ENCODE peak calls at places on chromosome 14, in eight cellular contexts. V, J, U, W, F, P, D and G are unnamed samples.

GRCh38 chr14:74954232-74954946 is 1.0 kb downstream of the PGF start:
- DNase-seq in V (no peak), J (peak; percentile 56), U (peak; percentile 63), W (no peak), F (no peak), P (no peak), D (no peak), G (no peak)

GRCh38 chr14:64722842-64723447 is 18.7 kb downstream of the PLEKHG3 start:
- DNase-seq in V (no peak), J (no peak), U (no peak), W (no peak), F (no peak), P (no peak), D (no peak), G (no peak)

GRCh38 chr14:96464136-96464535 is 38.0 kb upstream of the PAPOLA start:
- DNase-seq in V (no peak), J (no peak), U (no peak), W (no peak), F (no peak), P (no peak), D (no peak), G (no peak)

GRCh38 chr14:41597647-41598046 is 9.0 kb upstream of the LRFN5 start:
- DNase-seq in V (no peak), J (no peak), U (no peak), W (no peak), F (peak; percentile 49), P (peak; percentile 51), D (no peak), G (no peak)

GRCh38 chr14:29896354-29896768 is 31.3 kb downstream of the PRKD1 start:
- DNase-seq in V (peak; percentile 9), J (no peak), U (peak; percentile 15), W (no peak), F (no peak), P (no peak), D (no peak), G (no peak)

GRCh38 chr14:52299692-52300278 is 14.3 kb upstream of the PTGER2 start:
- DNase-seq in V (peak; percentile 47), J (peak; percentile 47), U (peak; percentile 59), W (peak; percentile 31), F (peak; percentile 31), P (no peak), D (no peak), G (peak; percentile 61)

GRCh38 chr14:48563465-48563864 is 888.1 kb upstream of the MDGA2 start:
- DNase-seq in V (peak; percentile 29), J (no peak), U (no peak), W (peak; percentile 78), F (no peak), P (no peak), D (no peak), G (no peak)

GRCh38 chr14:22276913-22277816 is 311.9 kb downstream of the DAD1 start:
- DNase-seq in V (peak; percentile 25), J (peak; percentile 37), U (peak; percentile 46), W (peak; percentile 12), F (peak; percentile 6), P (no peak), D (no peak), G (peak; percentile 17)

GRCh38 chr14:105331575-105332351 is 17.2 kb downstream of the PACS2 start:
- DNase-seq in V (no peak), J (no peak), U (no peak), W (no peak), F (no peak), P (no peak), D (no peak), G (peak; percentile 54)

GRCh38 chr14:73116079-73116665 is 20.1 kb upstream of the PSEN1 start:
- DNase-seq in V (no peak), J (no peak), U (no peak), W (no peak), F (no peak), P (no peak), D (no peak), G (no peak)

GRCh38 chr14:105484069-105484996 is 2.4 kb upstream of the CRIP1 start:
- DNase-seq in V (peak; percentile 53), J (peak; percentile 28), U (no peak), W (no peak), F (no peak), P (peak; percentile 42), D (no peak), G (no peak)

GRCh38 chr14:90611936-90612335 is 204.3 kb downstream of the TTC7B start:
- DNase-seq in V (no peak), J (peak; percentile 90), U (no peak), W (no peak), F (no peak), P (no peak), D (no peak), G (no peak)

GRCh38 chr14:26593377-26593776 is 4.5 kb downstream of the NOVA1 start:
- DNase-seq in V (no peak), J (no peak), U (no peak), W (no peak), F (no peak), P (no peak), D (no peak), G (no peak)
- TF ChIP-seq POLR2A in V (no peak), J (no peak), U (no peak), W (no peak), F (no peak), P (no peak), D (no peak), G (no peak)

GRCh38 chr14:20387577-20387976 is 25.7 kb downstream of the TEP1 start:
- DNase-seq in V (no peak), J (no peak), U (no peak), W (no peak), F (no peak), P (no peak), D (no peak), G (peak; percentile 57)
- TF ChIP-seq MAX in V (no peak), J (no peak), U (no peak), W (no peak), F (no peak), P (no peak), D (no peak), G (peak; percentile 19)

GRCh38 chr14:61438860-61439765 is 117.7 kb downstream of the PRKCH start:
- DNase-seq in V (peak; percentile 76), J (peak; percentile 91), U (peak; percentile 85), W (no peak), F (peak; percentile 10), P (no peak), D (peak; percentile 90), G (peak; percentile 66)
- TF ChIP-seq POLR2A in V (no peak), J (peak; percentile 25), U (no peak), W (no peak), F (no peak), P (no peak), D (no peak), G (no peak)

GRCh38 chr14:103086771-103087342 is 2.8 kb downstream of the LBHD2 start:
- DNase-seq in V (no peak), J (no peak), U (no peak), W (no peak), F (no peak), P (no peak), D (no peak), G (no peak)
- TF ChIP-seq MAX in V (no peak), J (no peak), U (no peak), W (no peak), F (no peak), P (no peak), D (no peak), G (no peak)

DNA sequence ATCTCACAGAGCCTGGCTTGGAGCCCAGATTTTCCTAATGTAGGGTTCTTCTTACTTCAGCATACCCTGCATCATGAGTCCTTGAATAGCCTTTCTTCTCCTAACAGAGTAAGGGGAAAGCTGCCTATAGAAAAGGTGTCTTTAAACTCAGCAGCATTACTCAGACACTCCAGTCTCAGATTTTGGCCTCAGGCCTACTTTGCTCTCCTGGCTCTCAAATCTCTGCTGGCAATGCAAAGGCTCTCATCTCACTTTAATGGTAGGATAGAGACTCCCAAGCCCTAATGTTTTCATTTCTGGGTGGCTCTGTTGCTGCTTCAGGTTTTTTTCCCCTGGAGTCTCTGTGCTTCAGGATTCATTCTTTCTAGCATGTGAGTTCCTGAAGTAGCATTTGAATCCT is 9.1 kb upstream of the NKX2-8 start:
- DNase-seq in V (no peak), J (no peak), U (no peak), W (no peak), F (no peak), P (no peak), D (no peak), G (no peak)
- TF ChIP-seq POLR2A in V (no peak), J (no peak), U (no peak), W (no peak), F (no peak), P (no peak), D (no peak), G (no peak)

GRCh38 chr14:65850429-65851145 is 438.1 kb downstream of the FUT8 start:
- DNase-seq in V (no peak), J (no peak), U (no peak), W (no peak), F (no peak), P (no peak), D (no peak), G (no peak)
- TF ChIP-seq MAX in V (no peak), J (no peak), U (no peak), W (no peak), F (no peak), P (no peak), D (no peak), G (no peak)

GRCh38 chr14:93974299-93974698 is 2.1 kb downstream of the ASB2 start:
- DNase-seq in V (no peak), J (no peak), U (no peak), W (no peak), F (no peak), P (no peak), D (no peak), G (no peak)

GRCh38 chr14:93973607-93974006 is 2.8 kb downstream of the ASB2 start:
- DNase-seq in V (no peak), J (no peak), U (no peak), W (no peak), F (no peak), P (no peak), D (no peak), G (no peak)

GRCh38 chr14:93971635-93972027 is 4.7 kb downstream of the ASB2 start:
- DNase-seq in V (no peak), J (no peak), U (no peak), W (no peak), F (no peak), P (no peak), D (no peak), G (no peak)

GRCh38 chr14:93970967-93971634 is 5.3 kb downstream of the ASB2 start:
- DNase-seq in V (no peak), J (no peak), U (no peak), W (no peak), F (no peak), P (no peak), D (no peak), G (peak; percentile 64)

DNA sequence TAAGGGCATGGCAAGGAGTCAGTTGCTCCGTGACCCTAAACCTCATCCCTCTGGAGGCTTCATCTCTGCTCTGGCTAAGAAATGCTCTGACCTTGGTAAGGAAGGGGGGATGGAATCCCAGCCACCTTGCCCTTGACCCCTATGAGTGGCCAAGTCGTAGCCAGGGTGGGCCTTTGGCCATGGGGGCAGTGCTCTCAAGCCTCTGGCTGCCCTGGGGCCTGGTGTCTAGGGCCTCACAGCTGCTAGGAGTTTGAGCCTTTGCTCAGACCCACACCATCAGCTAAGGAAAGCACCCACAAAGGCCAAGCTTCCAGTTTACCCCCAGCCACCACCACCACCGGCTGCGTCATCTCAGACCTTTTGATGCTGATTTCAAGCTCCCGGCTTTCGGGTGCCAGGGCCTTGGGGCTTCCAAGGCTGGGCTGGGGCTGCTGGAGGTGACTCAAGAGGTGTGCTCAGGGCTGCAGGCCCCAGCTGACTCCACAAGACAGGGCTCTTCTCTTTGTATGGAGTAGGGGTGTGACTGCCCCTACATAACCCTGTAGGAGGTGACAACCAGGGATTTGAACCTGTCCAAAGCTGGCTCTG is 3.7 kb downstream of the ASB2 start:
- DNase-seq in V (no peak), J (no peak), U (no peak), W (no peak), F (no peak), P (no peak), D (no peak), G (no peak)
- TF ChIP-seq POLR2A in V (no peak), J (no peak), U (no peak), W (no peak), F (no peak), P (no peak), D (no peak), G (no peak)